ENCODE peak calls at places on chromosomes 6 and 20, in four cellular contexts. X, Z, A and E are unnamed samples.
A peak's percentile ranks its signal among the peaks of the same experiment; 100 is the strongest.

GRCh38 chr6:128395596-128395995 is 124.8 kb downstream of the PTPRK start:
- DNase-seq in A (no peak), X (no peak), Z (no peak), E (no peak)

GRCh38 chr6:142551145-142551811 is 249.5 kb downstream of the ADGRG6 start:
- DNase-seq in Z (no peak), A (no peak), X (no peak), E (no peak)

GRCh38 chr20:58342104-58342945 is 32.8 kb downstream of the RAB22A start:
- DNase-seq in Z (no peak), A (no peak), X (no peak), E (no peak)

GRCh38 chr6:110491644-110492317 is 15.4 kb upstream of the SLC22A16 start:
- DNase-seq in Z (no peak), A (no peak), X (no peak), E (no peak)

GRCh38 chr6:25186919-25187318 is 92.3 kb upstream of the CARMIL1 start:
- DNase-seq in X (no peak), Z (no peak), A (no peak), E (no peak)

GRCh38 chr20:33789109-33789857 is 21.9 kb upstream of the CHMP4B start:
- DNase-seq in Z (no peak), X (no peak), A (peak; percentile 83), E (no peak)

GRCh38 chr20:6783752-6784725 is 16.6 kb downstream of the BMP2 start:
- DNase-seq in Z (no peak), A (no peak), X (no peak), E (no peak)

GRCh38 chr20:13428684-13429083 is 207.6 kb downstream of the ISM1 start:
- DNase-seq in X (no peak), Z (no peak), A (no peak), E (no peak)

GRCh38 chr6:147117580-147117979 is 86.6 kb upstream of the STXBP5 start:
- DNase-seq in X (no peak), A (no peak), Z (no peak), E (no peak)

GRCh38 chr6:158654960-158655485 is 5.2 kb downstream of the SYTL3 start:
- DNase-seq in X (peak; percentile 18), A (no peak), Z (no peak), E (no peak)

GRCh38 chr20:62320581-62321354 is 18.0 kb downstream of the ADRM1 start:
- DNase-seq in A (no peak), Z (no peak), X (no peak), E (no peak)

GRCh38 chr6:54695815-54696214 is 150.8 kb upstream of the FAM83B start:
- DNase-seq in A (no peak), Z (no peak), X (no peak), E (no peak)

GRCh38 chr20:32362924-32363364 is 4.8 kb downstream of the ASXL1 start:
- DNase-seq in A (peak; percentile 54), Z (no peak), X (no peak), E (no peak)

GRCh38 chr20:25695532-25696383 is 895 bp downstream of the ZNF337 start:
- DNase-seq in Z (no peak), X (no peak), A (no peak), E (no peak)

GRCh38 chr20:19594896-19595295 is 163.2 kb upstream of the RIN2 start:
- DNase-seq in X (no peak), Z (no peak), A (no peak), E (no peak)

GRCh38 chr20:9112541-9113515 is 43.9 kb downstream of the PLCB4 start:
- DNase-seq in A (no peak), Z (no peak), X (no peak), E (no peak)

GRCh38 chr20:35604444-35604750 is 11.2 kb upstream of the SPAG4 start:
- DNase-seq in A (peak; percentile 70), Z (no peak), X (peak; percentile 50), E (no peak)
- TF ChIP-seq CTCF in A (peak; percentile 78), Z (peak; percentile 24), X (peak; percentile 28), E (no peak)

GRCh38 chr20:22584922-22585785 is 782 bp upstream of the FOXA2 start:
- DNase-seq in X (no peak), Z (no peak), A (peak; percentile 93), E (no peak)
- TF ChIP-seq POLR2A in X (peak; percentile 12), Z (no peak), A (peak; percentile 48), E (no peak)

DNA sequence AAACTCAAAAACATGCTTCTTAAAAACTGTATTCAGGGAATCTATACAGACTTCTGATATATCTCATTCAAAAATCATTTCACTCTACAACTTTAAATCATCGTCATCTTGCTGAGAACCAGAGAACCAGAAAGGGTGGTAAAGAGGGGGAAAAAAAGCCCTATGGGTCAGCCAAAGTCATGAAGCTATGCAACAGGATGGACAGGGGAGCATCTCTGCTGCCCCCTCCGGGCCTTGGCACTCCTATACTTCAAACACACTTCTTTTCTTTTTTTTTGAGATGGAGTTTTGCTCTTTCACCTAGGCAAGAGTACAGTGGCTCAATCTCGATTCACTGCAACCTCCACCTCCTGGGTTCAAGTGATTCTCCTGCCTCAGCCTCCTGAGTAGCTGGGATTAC is 73.5 kb upstream of the NFATC2 start:
- DNase-seq in A (no peak), X (no peak), Z (no peak), E (no peak)
- TF ChIP-seq CTCF in A (peak; percentile 21), X (no peak), Z (peak; percentile 29), E (no peak)

DNA sequence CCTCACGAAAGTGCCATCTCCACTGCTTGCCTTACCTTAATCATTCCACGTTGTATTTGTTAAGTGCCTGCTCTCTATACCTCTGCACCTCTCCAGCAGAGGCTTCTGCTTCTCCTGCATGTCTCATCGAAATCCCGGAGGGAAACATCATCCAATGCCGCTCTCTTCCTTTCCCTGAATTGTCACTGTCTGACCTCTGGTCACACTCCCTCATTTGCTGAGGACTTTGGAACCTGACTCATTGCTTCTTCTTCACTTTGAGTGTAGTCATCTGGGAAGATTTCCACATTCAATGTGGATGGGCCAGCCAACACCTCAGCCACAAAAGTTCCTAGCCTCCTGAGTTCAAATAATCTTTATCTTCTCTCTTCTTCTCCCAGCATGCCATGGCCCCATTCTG is 78.9 kb upstream of the BEND6 start:
- DNase-seq in A (peak; percentile 84), X (no peak), Z (no peak), E (no peak)
- TF ChIP-seq POLR2A in A (no peak), X (no peak), Z (no peak), E (no peak)

DNA sequence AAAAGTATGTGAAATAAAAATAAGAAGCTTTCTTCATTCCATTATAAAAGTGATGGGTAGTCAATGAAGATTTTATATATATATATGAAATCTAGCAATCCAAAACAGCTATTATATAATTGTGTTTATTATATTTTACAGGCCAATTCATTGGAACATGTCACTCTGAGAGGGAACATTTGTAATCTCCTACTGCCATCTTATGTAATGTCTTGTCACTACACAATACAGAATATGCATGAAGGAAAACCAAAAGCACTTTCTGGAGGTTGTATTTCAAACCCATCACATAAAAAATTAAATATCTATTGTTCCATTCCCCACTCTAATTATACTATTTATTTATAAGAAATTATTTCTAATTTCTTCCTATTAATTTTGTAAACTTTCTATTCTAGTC is 31.5 kb upstream of the IRAK1BP1 start:
- DNase-seq in A (no peak), Z (no peak), X (no peak), E (no peak)
- TF ChIP-seq CTCF in A (no peak), Z (peak; percentile 18), X (peak; percentile 44), E (no peak)

DNA sequence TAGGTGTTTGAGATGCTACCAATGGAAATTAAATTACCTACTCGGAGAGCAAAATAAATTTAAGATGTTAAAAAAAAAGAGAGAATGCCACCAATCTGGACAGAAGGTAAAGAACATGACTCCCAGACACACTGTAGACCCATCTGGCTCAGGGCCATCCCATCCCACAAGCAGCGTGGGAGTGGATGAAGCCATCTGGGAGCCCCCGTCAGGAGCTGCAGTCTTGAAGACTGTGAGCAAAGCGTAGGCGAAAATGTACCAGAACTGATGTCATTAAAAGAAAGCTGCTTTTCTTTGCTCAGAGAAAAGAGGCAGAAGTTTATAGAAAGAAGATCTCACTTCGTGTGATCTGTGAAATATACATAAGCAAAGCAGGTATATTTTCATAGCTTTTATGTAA is 815.7 kb downstream of the QKI start:
- DNase-seq in A (no peak), X (no peak), Z (no peak), E (no peak)
- TF ChIP-seq POLR2A in A (no peak), X (no peak), Z (no peak), E (no peak)